ENCODE peak calls at places on chromosomes 6 and 20, in five cellular contexts. O is mucosa of gallbladder, B is HS-27A, X is T-helper 9 cell, L is pons. M is an unnamed sample.

GRCh38 chr20:14996883-14997672 is 659.7 kb upstream of the FLRT3 start:
- DNase-seq in O (no peak), B (no peak), X (no peak), L (no peak), M (no peak)

GRCh38 chr6:134512946-134513345 is 195.0 kb upstream of the SGK1 start:
- DNase-seq in O (no peak), B (no peak), X (no peak), L (peak), M (no peak)

GRCh38 chr6:157110620-157111019 is 212.7 kb downstream of the TMEM242 start:
- DNase-seq in O (no peak), B (no peak), X (no peak), L (no peak), M (no peak)

GRCh38 chr20:3239026-3239866 is at the start of gene SLC4A11:
- DNase-seq in O (peak), B (no peak), X (peak), L (no peak), M (no peak)

GRCh38 chr6:20366082-20366834 is 35.4 kb upstream of the E2F3 start:
- DNase-seq in O (no peak), B (no peak), X (peak), L (no peak), M (no peak)

GRCh38 chr6:5041955-5042354 is 38.1 kb upstream of the RPP40 start:
- DNase-seq in O (no peak), B (no peak), X (no peak), L (no peak), M (no peak)

GRCh38 chr6:160679402-160679769 is 15.3 kb upstream of the LPA start:
- DNase-seq in O (no peak), B (no peak), X (no peak), L (no peak), M (no peak)

GRCh38 chr6:139821669-139822223 is 447.3 kb upstream of the CITED2 start:
- DNase-seq in O (no peak), B (no peak), X (no peak), L (no peak), M (no peak)

GRCh38 chr6:92748131-92748530 is 671.2 kb downstream of the EPHA7 start:
- DNase-seq in O (no peak), B (no peak), X (no peak), L (no peak), M (no peak)

GRCh38 chr6:31898200-31899011 is 908 bp upstream of the EHMT2 start:
- DNase-seq in O (no peak), B (peak), X (no peak), L (peak), M (peak)

GRCh38 chr6:67886840-67887292 is 748.2 kb upstream of the ADGRB3 start:
- DNase-seq in O (no peak), B (no peak), X (no peak), L (no peak), M (no peak)

GRCh38 chr20:24034820-24035219 is 46.2 kb upstream of the GGTLC1 start:
- DNase-seq in O (no peak), B (no peak), X (no peak), L (no peak), M (no peak)

GRCh38 chr20:18754030-18754659 is 59.4 kb upstream of the SCP2D1 start:
- DNase-seq in O (no peak), B (no peak), X (no peak), L (no peak), M (no peak)

GRCh38 chr6:83365931-83366330 is 64.9 kb downstream of the ME1 start:
- DNase-seq in O (no peak), B (no peak), X (no peak), L (peak), M (no peak)

GRCh38 chr20:1302578-1303541 is 26.1 kb downstream of the SDCBP2 start:
- DNase-seq in O (no peak), B (no peak), X (no peak), L (no peak), M (no peak)

M was measured in effector memory CD4-positive, alpha-beta T cell.